ENCODE peak calls at places on chromosomes 5 and 9, in eight cellular contexts. L is heart left ventricle, E is WERI-Rb-1, H is cardiac muscle cell, C is sigmoid colon, T is ovary, Z is upper lobe of left lung, Y is keratinocyte. J is an unnamed sample.
A peak's percentile ranks its signal among the peaks of the same experiment; 100 is the strongest.

GRCh38 chr5:142151436-142152382 is 43.1 kb downstream of the NDFIP1 start:
- DNase-seq in L (peak; percentile 41), E (peak; percentile 56), H (peak; percentile 74), C (no peak), T (no peak), Z (no peak), Y (no peak), J (peak; percentile 66)

GRCh38 chr5:40676643-40677333 is 2.9 kb upstream of the PTGER4 start:
- DNase-seq in L (peak; percentile 61), E (no peak), H (no peak), C (peak; percentile 79), T (no peak), Z (no peak), Y (peak; percentile 66), J (no peak)

GRCh38 chr5:42813533-42813932 is 1.8 kb upstream of the SELENOP start:
- DNase-seq in L (peak; percentile 33), E (peak; percentile 6), H (peak; percentile 27), C (no peak), T (no peak), Z (no peak), Y (no peak), J (no peak)

GRCh38 chr5:82735160-82735789 is 341.9 kb downstream of the TMEM167A start:
- DNase-seq in L (no peak), E (no peak), H (no peak), C (no peak), T (no peak), Z (no peak), Y (no peak), J (no peak)

GRCh38 chr9:133351908-133352634 is 4.1 kb downstream of the RPL7A start:
- DNase-seq in L (no peak), E (peak; percentile 80), H (peak; percentile 69), C (no peak), T (no peak), Z (no peak), Y (no peak), J (no peak)

GRCh38 chr5:96434201-96434645 is 1.2 kb upstream of the PCSK1 start:
- DNase-seq in L (peak; percentile 65), E (no peak), H (peak; percentile 90), C (no peak), T (peak; percentile 75), Z (no peak), Y (peak; percentile 5), J (peak; percentile 84)

GRCh38 chr5:149416977-149417713 is 38.1 kb upstream of the IL17B start:
- DNase-seq in L (no peak), E (no peak), H (peak; percentile 95), C (peak; percentile 82), T (peak; percentile 67), Z (no peak), Y (no peak), J (no peak)

GRCh38 chr9:105064248-105065118 is 136.5 kb upstream of the ABCA1 start:
- DNase-seq in L (peak; percentile 96), E (peak; percentile 96), H (peak; percentile 56), C (peak; percentile 99), T (peak; percentile 91), Z (peak; percentile 85), Y (peak; percentile 93), J (peak; percentile 95)

GRCh38 chr9:11319477-11320060 is 706.8 kb upstream of the PTPRD start:
- DNase-seq in L (no peak), E (peak; percentile 41), H (peak; percentile 54), C (no peak), T (no peak), Z (no peak), Y (no peak), J (peak; percentile 30)

GRCh38 chr9:18703086-18703750 is 229.3 kb downstream of the ADAMTSL1 start:
- DNase-seq in L (no peak), E (no peak), H (peak; percentile 40), C (no peak), T (no peak), Z (no peak), Y (no peak), J (peak; percentile 48)

GRCh38 chr9:93807166-93808013 is 147.8 kb downstream of the BARX1 start:
- DNase-seq in L (no peak), E (no peak), H (no peak), C (no peak), T (no peak), Z (peak; percentile 41), Y (no peak), J (no peak)

GRCh38 chr5:145350501-145350900 is 484.6 kb downstream of the PRELID2 start:
- DNase-seq in L (no peak), E (no peak), H (no peak), C (no peak), T (no peak), Z (no peak), Y (peak; percentile 81), J (no peak)

GRCh38 chr5:74643160-74643562 is 2.6 kb upstream of the ENC1 start:
- DNase-seq in L (peak; percentile 25), E (no peak), H (no peak), C (no peak), T (no peak), Z (no peak), Y (no peak), J (no peak)

GRCh38 chr5:143066556-143067281 is 296.5 kb downstream of the ARHGAP26 start:
- DNase-seq in L (no peak), E (no peak), H (no peak), C (peak; percentile 70), T (no peak), Z (no peak), Y (no peak), J (no peak)

GRCh38 chr5:158715592-158715991 is 384.1 kb downstream of the EBF1 start:
- DNase-seq in L (no peak), E (no peak), H (no peak), C (no peak), T (no peak), Z (no peak), Y (no peak), J (no peak)

GRCh38 chr5:129053438-129053837 is 41.1 kb upstream of the ISOC1 start:
- DNase-seq in L (no peak), E (no peak), H (no peak), C (no peak), T (no peak), Z (no peak), Y (no peak), J (no peak)
- TF ChIP-seq CTCF in L (peak; percentile 28), E (no peak), H (no peak), C (no peak), T (no peak), Z (no peak), Y (no peak), J (no peak)

GRCh38 chr9:135648494-135649410 is 9.4 kb upstream of the GLT6D1 start:
- DNase-seq in L (no peak), E (no peak), H (no peak), C (no peak), T (no peak), Z (no peak), Y (no peak), J (peak; percentile 1)

GRCh38 chr9:135647897-135648296 is 8.6 kb upstream of the GLT6D1 start:
- DNase-seq in L (no peak), E (no peak), H (no peak), C (no peak), T (no peak), Z (no peak), Y (no peak), J (peak; percentile 23)

GRCh38 chr9:135650408-135650807 is 11.1 kb upstream of the GLT6D1 start:
- DNase-seq in L (no peak), E (no peak), H (no peak), C (no peak), T (no peak), Z (no peak), Y (no peak), J (peak; percentile 4)

GRCh38 chr9:135644631-135645218 is 5.4 kb upstream of the GLT6D1 start:
- DNase-seq in L (no peak), E (no peak), H (no peak), C (no peak), T (no peak), Z (no peak), Y (no peak), J (no peak)

DNA sequence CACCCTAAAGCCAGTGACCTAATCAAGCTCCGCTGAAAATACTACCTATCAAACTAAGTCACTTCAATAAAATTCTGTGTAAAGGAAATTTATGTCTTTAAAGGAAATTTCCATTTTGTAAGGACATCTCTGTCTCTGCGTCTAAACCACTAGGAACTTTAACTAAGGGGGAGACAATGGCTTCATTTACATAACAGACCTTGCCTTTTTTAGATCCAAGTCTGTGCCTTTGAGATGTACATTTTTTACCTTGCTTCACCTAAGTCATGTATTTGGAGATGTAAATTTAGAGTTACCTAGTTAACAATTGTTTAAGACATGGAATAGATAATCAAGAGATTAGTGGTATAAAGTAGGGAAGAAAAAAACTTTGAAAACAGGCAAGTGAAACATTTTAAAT is 10.2 kb upstream of the GLT6D1 start:
- DNase-seq in L (no peak), E (no peak), H (no peak), C (no peak), T (no peak), Z (no peak), Y (no peak), J (no peak)
- H3K9me3 ChIP-seq in L (peaks cover 49% of the 10 kb centered on the region), E (peaks cover 35% of the 10 kb centered on the region), H (no peaks in the 10 kb centered on the region), C (peaks cover 28% of the 10 kb centered on the region), T (peaks cover 3% of the 10 kb centered on the region), Z (peaks cover 43% of the 10 kb centered on the region), Y (peaks cover 4% of the 10 kb centered on the region), J (no peaks in the 10 kb centered on the region)

GRCh38 chr5:80070338-80071056 is 35.3 kb downstream of the THBS4 start:
- DNase-seq in L (no peak), E (no peak), H (no peak), C (no peak), T (no peak), Z (no peak), Y (no peak), J (no peak)

GRCh38 chr5:80071510-80072021 is 36.4 kb downstream of the THBS4 start:
- DNase-seq in L (no peak), E (no peak), H (no peak), C (no peak), T (no peak), Z (no peak), Y (no peak), J (no peak)

GRCh38 chr5:80069251-80069650 is 34.1 kb downstream of the THBS4 start:
- DNase-seq in L (no peak), E (no peak), H (no peak), C (no peak), T (no peak), Z (no peak), Y (no peak), J (no peak)

GRCh38 chr5:80068775-80069174 is 33.6 kb downstream of the THBS4 start:
- DNase-seq in L (no peak), E (no peak), H (no peak), C (no peak), T (no peak), Z (peak; percentile 33), Y (no peak), J (no peak)

DNA sequence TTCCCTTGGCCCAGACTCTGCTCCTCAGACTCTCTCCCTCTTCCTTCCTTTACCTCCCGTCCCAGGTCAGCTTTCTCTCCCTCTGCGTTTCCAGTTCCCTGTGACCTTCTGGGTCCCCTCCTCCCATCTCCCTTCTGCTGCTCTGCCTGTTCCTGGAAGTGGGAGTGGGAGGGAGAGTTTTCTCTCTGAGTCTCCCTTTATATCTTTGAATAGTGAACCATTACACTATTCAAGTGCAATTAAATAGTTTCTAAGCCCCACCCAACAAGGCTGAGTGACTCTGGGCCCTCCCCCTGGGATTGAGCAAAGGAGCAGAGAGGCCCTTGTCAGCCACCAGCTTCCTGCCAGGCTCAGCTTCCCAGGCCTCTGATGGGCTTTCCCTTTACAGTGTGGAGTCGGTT is 34.8 kb downstream of the THBS4 start:
- DNase-seq in L (peak; percentile 57), E (no peak), H (no peak), C (no peak), T (no peak), Z (no peak), Y (no peak), J (no peak)
- H3K4me3 ChIP-seq in L (peak overlapping the region; percentile 10), E (no peak overlapping the region), H (no peak overlapping the region), C (no peak overlapping the region), T (no peak overlapping the region), Z (no peak overlapping the region), Y (no peak overlapping the region), J (no peak overlapping the region)

GRCh38 chr9:112487008-112487798 is 576 bp downstream of the KIAA1958 start:
- DNase-seq in L (peak; percentile 71), E (peak; percentile 74), H (peak; percentile 66), C (peak; percentile 75), T (peak; percentile 83), Z (peak; percentile 94), Y (no peak), J (peak; percentile 87)
- TF ChIP-seq CTCF in L (no peak), E (no peak), H (no peak), C (no peak), T (no peak), Z (no peak), Y (no peak), J (no peak)

J was measured in testis.